ENCODE peak calls at places on chromosomes 1 and 21, in nine cellular contexts. F is stimulated activated naive CD8-positive, alpha-beta T cell treated with anti-CD3 and anti-CD28 coated beads, Interleukin-15, amount 100 ng/mL, for 72 hours; M is amygdala; N is PC-3; S is naive B cell; I is natural killer cell; Z is AG08396; E is DMS53; U is prostate gland. V is an unnamed sample.

GRCh38 chr1:5997316-5997715 is 5.1 kb upstream of the NPHP4 start:
- DNase-seq in U (no peak), Z (no peak), M (no peak), N (no peak), I (no peak), S (no peak), F (no peak), E (no peak), V (peak; percentile 26)

GRCh38 chr1:220528049-220528678 is at the start of gene MARK1:
- DNase-seq in F (peak; percentile 10), M (peak; percentile 53), I (no peak), S (no peak), E (peak; percentile 92), Z (peak; percentile 61), N (peak; percentile 47), U (peak; percentile 57), V (peak; percentile 87)

GRCh38 chr1:51644533-51645197 is 27.8 kb downstream of the OSBPL9 start:
- DNase-seq in M (no peak), I (no peak), S (no peak), F (no peak), N (peak; percentile 75), Z (no peak), U (no peak), E (no peak), V (peak; percentile 75)

GRCh38 chr1:50742523-50742922 is 217.5 kb downstream of the FAF1 start:
- DNase-seq in M (no peak), U (no peak), E (no peak), Z (peak; percentile 3), N (peak; percentile 41), I (no peak), S (no peak), F (no peak), V (no peak)

GRCh38 chr1:17611991-17612390 is 72.5 kb downstream of the ARHGEF10L start:
- DNase-seq in Z (peak; percentile 83), U (no peak), N (peak; percentile 27), I (no peak), F (no peak), E (peak; percentile 28), S (no peak), M (no peak), V (no peak)

GRCh38 chr1:234069760-234070159 is 165.3 kb downstream of the SLC35F3 start:
- DNase-seq in F (no peak), M (no peak), N (peak; percentile 52), I (no peak), Z (no peak), U (no peak), S (no peak), E (peak; percentile 26), V (no peak)

GRCh38 chr1:236848274-236848925 is 53.3 kb downstream of the MTR start:
- DNase-seq in F (no peak), I (no peak), S (no peak), N (no peak), U (no peak), Z (no peak), E (no peak), M (no peak), V (no peak)

GRCh38 chr1:15201849-15202551 is 45.0 kb upstream of the FHAD1 start:
- DNase-seq in I (no peak), F (no peak), N (no peak), U (no peak), Z (no peak), S (no peak), M (no peak), E (no peak), V (no peak)

GRCh38 chr1:232962761-232963357 is 12.4 kb downstream of the NTPCR start:
- DNase-seq in M (no peak), S (no peak), E (no peak), U (no peak), Z (no peak), N (no peak), I (no peak), F (no peak), V (no peak)

GRCh38 chr1:192003295-192004083 is 154.8 kb upstream of the RGS18 start:
- DNase-seq in U (no peak), I (no peak), S (no peak), Z (no peak), N (no peak), M (no peak), E (no peak), F (no peak), V (no peak)

GRCh38 chr1:2466834-2467554 is 9.1 kb upstream of the PLCH2 start:
- DNase-seq in S (no peak), I (peak; percentile 45), Z (no peak), N (no peak), F (peak; percentile 19), M (no peak), E (no peak), U (no peak), V (no peak)

GRCh38 chr1:204075116-204075636 is 2.3 kb downstream of the SOX13 start:
- DNase-seq in U (no peak), N (peak; percentile 26), S (no peak), I (no peak), F (no peak), Z (no peak), M (no peak), E (peak; percentile 68), V (no peak)

GRCh38 chr1:109769335-109770078 is 5.8 kb upstream of the EPS8L3 start:
- DNase-seq in U (no peak), E (no peak), F (no peak), M (no peak), S (no peak), Z (peak; percentile 81), N (peak; percentile 55), I (no peak), V (peak; percentile 54)

GRCh38 chr1:11842154-11843041 is 5.2 kb downstream of the NPPA start:
- DNase-seq in I (no peak), N (no peak), E (no peak), Z (no peak), S (no peak), U (no peak), F (no peak), M (no peak), V (no peak)

GRCh38 chr21:31801551-31802234 is 69.8 kb upstream of the SCAF4 start:
- DNase-seq in N (no peak), M (no peak), F (no peak), I (no peak), S (no peak), E (no peak), Z (no peak), U (no peak), V (no peak)

GRCh38 chr1:33455537-33456301 is 16.7 kb upstream of the ZSCAN20 start:
- DNase-seq in I (no peak), U (peak; percentile 58), F (peak; percentile 26), S (peak; percentile 41), E (peak; percentile 86), N (peak; percentile 83), M (no peak), Z (peak; percentile 75), V (no peak)

GRCh38 chr21:46151261-46151988 is 4.0 kb downstream of the FTCD start:
- DNase-seq in U (no peak), Z (no peak), F (no peak), I (peak; percentile 14), N (no peak), M (no peak), E (no peak), S (no peak), V (peak; percentile 55)

GRCh38 chr1:67832737-67833594 is at the start of gene GNG12:
- DNase-seq in N (peak; percentile 79), S (peak; percentile 1), Z (peak; percentile 87), F (peak; percentile 51), M (peak; percentile 18), E (peak; percentile 89), U (peak; percentile 70), I (no peak), V (peak; percentile 89)

GRCh38 chr1:170205301-170205700 is 59.5 kb downstream of the NTMT2 start:
- DNase-seq in S (no peak), U (no peak), M (no peak), E (no peak), N (no peak), Z (no peak), F (no peak), I (no peak), V (no peak)

GRCh38 chr21:32415999-32416398 is 3.5 kb downstream of the EVA1C start:
- DNase-seq in U (no peak), M (no peak), F (no peak), Z (no peak), N (no peak), E (no peak), I (no peak), S (no peak), V (no peak)

GRCh38 chr1:103788377-103788776 is 38.7 kb downstream of the AMY1C start:
- DNase-seq in Z (no peak), M (no peak), F (no peak), N (peak; percentile 60), I (no peak), U (no peak), E (peak; percentile 75), S (no peak), V (no peak)

GRCh38 chr1:117638141-117638540 is 32.3 kb downstream of the TENT5C start:
- DNase-seq in M (no peak), I (no peak), Z (no peak), S (no peak), N (no peak), U (no peak), E (no peak), F (no peak), V (no peak)

GRCh38 chr1:68178821-68179490 is 53.4 kb downstream of the WLS start:
- DNase-seq in E (peak; percentile 73), M (no peak), N (peak; percentile 72), I (no peak), S (no peak), Z (no peak), F (no peak), U (no peak), V (no peak)

GRCh38 chr1:3442331-3442730 is 12.1 kb upstream of the ARHGEF16 start:
- DNase-seq in Z (no peak), F (no peak), S (no peak), I (no peak), U (no peak), M (no peak), N (no peak), E (no peak), V (no peak)

GRCh38 chr1:9275567-9276034 is 17.1 kb upstream of the SPSB1 start:
- DNase-seq in N (peak; percentile 64), U (no peak), Z (peak; percentile 92), S (no peak), M (no peak), I (peak; percentile 62), F (peak; percentile 75), E (peak; percentile 97), V (no peak)

GRCh38 chr1:50978144-50978851 is 8.3 kb downstream of the CDKN2C start:
- DNase-seq in I (peak; percentile 34), N (peak; percentile 74), U (peak; percentile 42), E (peak; percentile 96), Z (peak; percentile 75), S (peak; percentile 33), F (peak; percentile 44), M (peak; percentile 55), V (peak; percentile 83)

GRCh38 chr1:159122005-159122621 is 45.5 kb upstream of the AIM2 start:
- DNase-seq in S (no peak), N (peak; percentile 40), Z (peak; percentile 12), E (peak; percentile 29), M (no peak), F (no peak), U (no peak), I (no peak), V (no peak)

GRCh38 chr1:109192433-109192832 is 21.3 kb upstream of the SARS1 start:
- DNase-seq in I (no peak), E (no peak), Z (no peak), M (no peak), U (no peak), F (no peak), N (no peak), S (no peak), V (no peak)

GRCh38 chr1:119316870-119317416 is 51.6 kb upstream of the HAO2 start:
- DNase-seq in M (no peak), F (no peak), I (no peak), N (peak; percentile 21), S (no peak), E (no peak), Z (no peak), U (no peak), V (no peak)

GRCh38 chr1:243508303-243508713 is 252.5 kb downstream of the SDCCAG8 start:
- DNase-seq in M (no peak), U (no peak), E (no peak), I (peak; percentile 60), F (no peak), S (peak; percentile 66), N (no peak), Z (no peak), V (no peak)